ENCODE peak calls at places on chromosomes 7 and 10, in five cellular contexts. P, M, J, U and Y are unnamed samples.

GRCh38 chr7:50339990-50340500 is 35.5 kb downstream of the IKZF1 start:
- DNase-seq in J (no peak), M (no peak), U (no peak), P (no peak), Y (no peak)

GRCh38 chr10:45419673-45420020 is 45.6 kb downstream of the ALOX5 start:
- DNase-seq in M (no peak), J (no peak), U (no peak), P (no peak), Y (no peak)

GRCh38 chr7:55545496-55545895 is 26.8 kb downstream of the VOPP1 start:
- DNase-seq in U (no peak), M (no peak), J (peak), P (no peak), Y (peak)

GRCh38 chr7:78794101-78794500 is 659.4 kb downstream of the MAGI2 start:
- DNase-seq in M (no peak), P (no peak), J (peak), U (no peak), Y (peak)

GRCh38 chr10:44353128-44353390 is 31.8 kb downstream of the CXCL12 start:
- DNase-seq in U (no peak), M (no peak), J (no peak), P (no peak), Y (no peak)

GRCh38 chr10:49783645-49784044 is 21.5 kb upstream of the OGDHL start:
- DNase-seq in P (no peak), J (no peak), M (no peak), U (no peak), Y (no peak)

GRCh38 chr10:72126184-72126871 is 38.0 kb upstream of the SPOCK2 start:
- DNase-seq in P (no peak), J (peak), U (no peak), M (no peak), Y (peak)

GRCh38 chr10:125076891-125077643 is 83.3 kb downstream of the CTBP2 start:
- DNase-seq in M (no peak), P (no peak), J (peak), U (no peak), Y (no peak)

GRCh38 chr10:93431361-93431760 is 50.8 kb downstream of the MYOF start:
- DNase-seq in U (no peak), M (no peak), P (no peak), J (no peak), Y (no peak)

DNA sequence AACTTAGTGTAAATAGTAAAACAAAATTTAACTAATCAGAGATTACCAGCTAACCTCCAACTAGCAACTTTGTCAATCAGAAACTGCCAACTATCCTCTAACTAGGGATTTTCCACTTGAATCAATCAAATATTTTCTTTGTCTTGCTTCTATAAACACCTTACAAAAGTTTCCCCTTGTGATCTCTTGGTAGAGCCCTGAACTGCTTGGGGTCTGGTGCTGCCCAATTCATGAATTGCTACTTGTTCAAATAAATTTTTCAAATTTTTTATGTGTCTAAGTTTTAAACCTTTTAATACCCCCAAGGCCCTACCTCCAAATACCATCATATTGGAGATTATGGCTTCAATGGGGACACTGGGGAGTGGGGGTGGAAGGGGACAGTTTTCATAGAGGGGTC is 24.0 kb upstream of the AKR1B1 start:
- DNase-seq in J (no peak), M (no peak), U (no peak), P (no peak), Y (no peak)
- H2BK12ac ChIP-seq in J (no peak), M (no peak), U (no peak), P (no peak), Y (no peak)

GRCh38 chr10:99730026-99730425 is 1.9 kb downstream of the COX15 start:
- DNase-seq in U (no peak), P (no peak), J (peak), M (no peak), Y (no peak)

GRCh38 chr10:99731296-99732032 is 463 bp downstream of the COX15 start:
- DNase-seq in J (peak), P (no peak), U (no peak), M (no peak), Y (no peak)

GRCh38 chr10:99733366-99733765 is 1.3 kb downstream of the CUTC start:
- DNase-seq in U (no peak), J (no peak), M (no peak), P (no peak), Y (no peak)

GRCh38 chr10:99732033-99732912 is at the start of the genes COX15 and CUTC:
- DNase-seq in P (peak), M (peak), J (peak), U (peak), Y (peak)
- H2BK12ac ChIP-seq in P (no peak), M (no peak), J (no peak), U (peak), Y (no peak)

GRCh38 chr7:8356071-8356470 is 77.3 kb upstream of the NXPH1 start:
- DNase-seq in U (no peak), J (no peak), P (no peak), M (no peak), Y (no peak)
- H2BK12ac ChIP-seq in U (no peak), J (no peak), P (no peak), M (no peak), Y (no peak)

DNA sequence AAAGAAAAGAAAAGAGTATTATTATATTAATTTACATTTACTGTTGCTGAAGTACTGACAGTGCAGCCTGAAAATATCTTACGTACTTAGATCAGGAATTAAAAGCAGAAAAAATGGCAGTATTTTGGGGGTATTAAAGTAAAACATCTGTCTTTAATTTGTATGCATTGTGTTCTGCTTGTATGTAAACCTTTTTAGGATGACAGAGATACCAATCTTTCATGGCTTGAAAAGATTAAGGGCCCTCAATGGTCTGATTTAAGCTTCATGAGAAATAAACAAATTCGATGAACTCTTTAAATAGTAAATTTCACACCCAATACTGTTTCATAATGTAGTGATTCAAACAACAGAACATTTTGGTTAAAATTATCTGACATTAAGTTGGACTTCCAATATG is 116.3 kb downstream of the MLLT10 start:
- DNase-seq in P (no peak), M (no peak), J (no peak), U (no peak), Y (no peak)
- H2BK12ac ChIP-seq in P (no peak), M (no peak), J (no peak), U (no peak), Y (no peak)

GRCh38 chr7:84264341-84264740 is 69.8 kb upstream of the SEMA3A start:
- DNase-seq in M (no peak), J (no peak), P (no peak), U (no peak), Y (no peak)

GRCh38 chr7:84256481-84256880 is 61.9 kb upstream of the SEMA3A start:
- DNase-seq in P (no peak), J (peak), U (no peak), M (no peak), Y (no peak)

GRCh38 chr7:84258628-84259027 is 64.0 kb upstream of the SEMA3A start:
- DNase-seq in J (no peak), M (no peak), U (no peak), P (no peak), Y (no peak)

GRCh38 chr7:84263106-84263505 is 68.5 kb upstream of the SEMA3A start:
- DNase-seq in P (no peak), U (no peak), J (no peak), M (no peak), Y (no peak)

DNA sequence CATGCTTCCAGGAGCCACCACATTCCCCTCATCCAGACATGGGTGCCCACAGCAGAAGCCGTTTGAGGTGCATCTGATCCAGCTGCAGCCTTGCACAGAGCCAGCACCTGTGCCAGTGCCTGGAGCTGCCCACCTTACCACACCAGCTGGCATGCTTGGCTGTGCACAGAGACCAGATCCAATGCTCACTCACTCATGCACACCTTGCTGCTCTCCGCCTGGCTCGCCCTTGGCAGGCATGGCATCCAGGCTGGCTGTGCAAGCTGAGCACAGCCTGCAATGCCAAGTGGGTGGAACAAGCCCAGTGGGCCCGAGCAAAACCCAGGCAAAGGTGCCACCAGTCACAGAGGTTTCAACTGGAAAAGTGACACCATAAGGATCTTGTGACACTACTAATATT is 66.9 kb upstream of the SEMA3A start:
- DNase-seq in J (no peak), U (no peak), P (no peak), M (no peak), Y (no peak)
- H2BK12ac ChIP-seq in J (no peak), U (no peak), P (no peak), M (no peak), Y (no peak)

DNA sequence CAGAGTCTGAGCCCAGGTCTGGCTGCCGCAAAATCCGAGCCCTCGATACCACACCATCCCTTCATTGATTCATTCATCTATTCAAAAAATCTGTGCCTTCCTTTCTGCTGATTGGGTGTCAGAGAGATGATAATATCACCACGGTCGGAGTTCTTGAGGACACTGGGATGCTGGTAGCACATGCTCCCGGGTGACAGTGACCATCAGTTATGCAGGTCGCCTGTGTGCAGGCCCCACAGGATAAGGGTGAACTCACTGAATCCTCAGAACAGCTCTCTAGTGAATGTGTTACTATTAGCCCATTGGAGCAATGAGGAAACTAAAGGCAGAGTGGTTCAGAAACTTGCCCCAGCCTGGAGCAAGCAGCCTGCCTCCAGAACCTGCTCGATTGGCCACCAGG is 145.1 kb downstream of the SLIT1 start:
- DNase-seq in J (no peak), U (no peak), M (no peak), P (no peak), Y (peak)
- H2BK12ac ChIP-seq in J (no peak), U (no peak), M (no peak), P (no peak), Y (no peak)

GRCh38 chr7:73841689-73842247 is 548 bp downstream of the METTL27 start:
- DNase-seq in U (peak), M (peak), J (no peak), P (no peak), Y (no peak)
- H2BK12ac ChIP-seq in U (peak), M (no peak), J (no peak), P (no peak), Y (peak)

DNA sequence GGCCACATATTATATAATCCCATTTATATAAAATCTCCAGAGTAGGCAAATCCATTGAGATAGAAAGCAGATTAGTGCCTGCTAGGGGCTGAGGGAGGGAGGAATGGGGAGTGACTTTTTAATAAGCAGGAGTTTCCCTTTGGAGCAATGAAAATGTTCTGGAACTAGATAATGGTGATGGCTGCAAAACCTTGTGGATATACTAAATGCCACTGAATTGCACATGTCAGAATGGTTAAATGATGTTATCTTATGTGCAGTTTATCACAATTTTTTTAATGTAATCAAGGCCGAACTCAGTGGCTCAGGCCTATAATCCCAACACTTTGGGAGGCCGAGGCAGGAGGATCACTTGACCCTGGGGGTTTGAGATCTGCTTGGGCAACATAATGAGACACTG is 145.5 kb upstream of the AUTS2 start:
- DNase-seq in J (no peak), U (no peak), P (no peak), M (no peak), Y (no peak)
- H2BK12ac ChIP-seq in J (no peak), U (no peak), P (no peak), M (no peak), Y (no peak)

DNA sequence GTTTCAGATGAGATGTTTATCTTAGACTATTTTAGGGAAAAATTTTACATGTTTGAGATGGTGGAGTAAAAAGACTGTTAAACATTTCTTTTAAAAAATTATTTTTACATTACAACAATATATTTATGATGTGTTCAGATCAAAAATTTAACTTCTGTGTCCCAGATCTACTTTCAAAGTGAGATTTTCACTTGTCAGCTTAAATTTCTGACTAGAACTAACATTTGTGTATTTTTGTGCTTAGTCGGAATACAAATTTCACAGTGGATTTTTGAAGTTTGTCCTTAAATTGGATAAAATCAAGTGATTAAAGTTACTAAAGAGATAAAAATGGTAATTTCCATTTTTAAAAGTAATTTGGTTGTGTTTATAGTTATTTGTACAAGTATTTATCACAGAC is 24.9 kb downstream of the TMEM106B start:
- DNase-seq in P (no peak), M (no peak), U (no peak), J (no peak), Y (no peak)
- H2BK12ac ChIP-seq in P (no peak), M (no peak), U (no peak), J (no peak), Y (no peak)

GRCh38 chr7:138813945-138814344 is 15.9 kb upstream of the ATP6V0A4 start:
- DNase-seq in J (no peak), U (no peak), P (no peak), M (no peak), Y (no peak)
- H2BK12ac ChIP-seq in J (no peak), U (no peak), P (no peak), M (no peak), Y (no peak)